ENCODE peak calls at places on chromosomes 11 and 22, in eight cellular contexts. G is OCI-M1, V is GM06990, B is A172, H is left cardiac atrium, U is germinal center, Y is amygdala, T is Kasumi-1. M is an unnamed sample.

GRCh38 chr11:78698612-78699011 is 123.9 kb upstream of the NARS2 start:
- DNase-seq in U (no peak), V (no peak), G (no peak), B (peak; percentile 62), Y (no peak), H (peak; percentile 81), T (no peak), M (peak; percentile 46)

GRCh38 chr11:116861539-116861938 is 24.1 kb upstream of the APOA1 start:
- DNase-seq in V (no peak), B (peak; percentile 68), H (no peak), G (no peak), Y (no peak), T (no peak), U (no peak), M (no peak)

GRCh38 chr11:69241844-69242582 is 51.9 kb upstream of the MYEOV start:
- DNase-seq in T (peak; percentile 63), G (no peak), V (no peak), B (no peak), U (no peak), H (no peak), Y (no peak), M (no peak)

GRCh38 chr11:58006940-58007339 is 16.7 kb upstream of the OR9Q1 start:
- DNase-seq in H (no peak), G (no peak), Y (no peak), T (no peak), V (no peak), U (no peak), B (peak; percentile 38), M (no peak)

GRCh38 chr11:7077101-7077500 is 11.7 kb upstream of the RBMXL2 start:
- DNase-seq in U (no peak), B (no peak), V (no peak), G (no peak), H (no peak), T (no peak), Y (no peak), M (no peak)

GRCh38 chr22:19174106-19175025 is 4.2 kb downstream of the SLC25A1 start:
- DNase-seq in H (peak; percentile 61), V (no peak), G (no peak), U (peak; percentile 58), B (peak; percentile 55), T (peak; percentile 82), Y (no peak), M (no peak)

GRCh38 chr11:126282361-126282741 is 542 bp upstream of the TIRAP start:
- DNase-seq in B (no peak), Y (peak; percentile 11), H (peak; percentile 66), G (no peak), V (peak; percentile 34), T (peak; percentile 23), U (peak; percentile 49), M (peak; percentile 52)

GRCh38 chr22:37533995-37534394 is 14.8 kb upstream of the CARD10 start:
- DNase-seq in B (peak; percentile 57), Y (no peak), U (no peak), T (peak; percentile 47), G (peak; percentile 90), H (no peak), V (no peak), M (no peak)

GRCh38 chr22:50699754-50700386 is 27.2 kb downstream of the SHANK3 start:
- DNase-seq in T (no peak), H (no peak), G (peak; percentile 7), V (no peak), B (no peak), U (no peak), Y (no peak), M (no peak)

GRCh38 chr22:39130892-39131855 is 21.3 kb downstream of the CBX7 start:
- DNase-seq in U (no peak), G (peak; percentile 13), Y (no peak), H (no peak), V (no peak), B (no peak), T (no peak), M (no peak)

GRCh38 chr22:27089303-27089702 is 431.9 kb downstream of the MIAT start:
- DNase-seq in H (no peak), B (no peak), Y (no peak), G (no peak), V (no peak), U (no peak), T (no peak), M (no peak)

GRCh38 chr11:2441171-2441570 is 3.1 kb downstream of the TRPM5 start:
- DNase-seq in U (no peak), G (no peak), T (no peak), Y (no peak), B (no peak), H (no peak), V (no peak), M (no peak)

GRCh38 chr22:48236261-48236660 is 1473.8 kb downstream of the TBC1D22A start:
- DNase-seq in H (no peak), T (no peak), G (no peak), B (no peak), Y (no peak), U (no peak), V (no peak), M (no peak)

GRCh38 chr11:64553554-64554201 is 37.3 kb upstream of the SLC22A12 start:
- DNase-seq in T (peak; percentile 48), Y (peak; percentile 19), V (no peak), U (peak; percentile 62), B (peak; percentile 17), H (peak; percentile 69), G (peak; percentile 65), M (peak; percentile 85)

GRCh38 chr11:126341760-126342161 is 13.7 kb upstream of the ST3GAL4 start:
- DNase-seq in Y (no peak), G (peak; percentile 83), U (no peak), T (peak; percentile 70), H (no peak), V (no peak), B (peak; percentile 77), M (no peak)

GRCh38 chr22:39240841-39241631 is 3.7 kb downstream of the PDGFB start:
- DNase-seq in T (no peak), H (peak; percentile 69), B (no peak), G (no peak), U (no peak), Y (no peak), V (no peak), M (no peak)

GRCh38 chr22:31923166-31923565 is 21.2 kb upstream of the YWHAH start:
- DNase-seq in H (peak; percentile 42), U (no peak), Y (no peak), T (peak; percentile 50), V (no peak), B (no peak), G (peak; percentile 48), M (no peak)

GRCh38 chr22:43078522-43078921 is 10.7 kb downstream of the TTLL1 start:
- DNase-seq in Y (no peak), B (no peak), H (no peak), G (no peak), V (no peak), U (no peak), T (no peak), M (no peak)

GRCh38 chr22:42177891-42178336 is 47.3 kb upstream of the CYP2D6 start:
- DNase-seq in Y (no peak), H (no peak), B (no peak), T (no peak), U (no peak), G (no peak), V (no peak), M (no peak)

GRCh38 chr11:72354356-72355115 is 79.8 kb downstream of the CLPB start:
- DNase-seq in G (no peak), U (no peak), B (peak; percentile 21), Y (no peak), T (no peak), V (no peak), H (no peak), M (no peak)

GRCh38 chr22:35742342-35743100 is 24.8 kb downstream of the APOL5 start:
- DNase-seq in T (no peak), Y (no peak), G (peak; percentile 94), B (peak; percentile 73), V (no peak), U (no peak), H (no peak), M (no peak)

GRCh38 chr22:30235687-30236170 is 10.8 kb downstream of the LIF start:
- DNase-seq in V (no peak), B (peak; percentile 98), H (no peak), U (no peak), Y (no peak), T (no peak), G (no peak), M (no peak)

GRCh38 chr11:6320411-6321207 is at the start of gene CAVIN3:
- DNase-seq in V (peak; percentile 49), H (peak; percentile 92), B (peak; percentile 16), Y (no peak), U (no peak), G (no peak), T (no peak), M (peak; percentile 18)

GRCh38 chr11:9459573-9460321 is 1.1 kb upstream of the ZNF143 start:
- DNase-seq in G (peak; percentile 69), U (peak; percentile 6), V (peak; percentile 47), H (peak; percentile 60), Y (no peak), T (peak; percentile 52), B (peak; percentile 51), M (peak; percentile 39)

GRCh38 chr11:73401924-73402833 is 26.0 kb downstream of the RELT start:
- DNase-seq in G (no peak), V (no peak), U (no peak), Y (no peak), H (no peak), B (no peak), T (no peak), M (no peak)

GRCh38 chr11:82932564-82932963 is 31.0 kb downstream of the DDIAS start:
- DNase-seq in Y (no peak), B (no peak), H (no peak), G (peak; percentile 69), U (no peak), T (no peak), V (no peak), M (no peak)

GRCh38 chr11:61275191-61275590 is 19.9 kb downstream of the VWCE start:
- DNase-seq in V (no peak), B (no peak), Y (no peak), U (no peak), H (no peak), T (no peak), G (no peak), M (no peak)

GRCh38 chr11:111166655-111167054 is 78.9 kb upstream of the POU2AF2 start:
- DNase-seq in H (no peak), B (no peak), Y (no peak), G (peak; percentile 74), U (no peak), T (no peak), V (no peak), M (no peak)

GRCh38 chr11:45333506-45333971 is 47.4 kb upstream of the SYT13 start:
- DNase-seq in B (peak; percentile 72), H (peak; percentile 68), G (peak; percentile 34), T (no peak), Y (no peak), U (peak; percentile 47), V (no peak), M (no peak)

GRCh38 chr11:17714356-17714854 is 5.0 kb upstream of the MYOD1 start:
- DNase-seq in V (no peak), U (no peak), T (no peak), B (no peak), G (no peak), Y (no peak), H (no peak), M (no peak)

GRCh38 chr22:48800036-48800885 is 1027.4 kb downstream of the BRD1 start:
- DNase-seq in T (no peak), V (no peak), G (no peak), H (no peak), Y (no peak), B (no peak), U (no peak), M (no peak)

GRCh38 chr11:131666617-131667016 is 296.2 kb downstream of the NTM start:
- DNase-seq in V (no peak), H (no peak), G (no peak), B (no peak), U (no peak), T (no peak), Y (no peak), M (no peak)

GRCh38 chr11:17771415-17771814 is 36.8 kb downstream of the KCNC1 start:
- DNase-seq in G (no peak), H (no peak), V (no peak), U (no peak), T (no peak), B (no peak), Y (no peak), M (no peak)

GRCh38 chr22:45420011-45420410 is 6.5 kb downstream of the RIBC2 start:
- DNase-seq in T (no peak), V (no peak), U (no peak), B (no peak), G (no peak), Y (no peak), H (no peak), M (no peak)